ENCODE peak calls at places on chromosome 2, in eight cellular contexts. One of them, this sample, is unnamed. For H3K4me1, the result is how much of the 10 kb centered on the place peaks cover.

GRCh38 chr2:168849610-168850009 is 40.6 kb downstream of the SPC25 start:
- DNase-seq in tibial artery: no peak
- DNase-seq in psoas muscle: peak
- DNase-seq in neuronal stem cell: no peak
- DNase-seq in mammary epithelial cell: no peak
- DNase-seq in cardiac muscle cell: peak
- DNase-seq in CD4-positive, CD25-positive, alpha-beta regulatory T cell: no peak
- DNase-seq in left ventricle myocardium inferior: peak
- DNase-seq in this sample: no peak

GRCh38 chr2:57877811-57878572 is 168.6 kb upstream of the VRK2 start:
- DNase-seq in neuronal stem cell: no peak
- DNase-seq in mammary epithelial cell: no peak
- DNase-seq in tibial artery: no peak
- DNase-seq in psoas muscle: no peak
- DNase-seq in left ventricle myocardium inferior: no peak
- DNase-seq in cardiac muscle cell: no peak
- DNase-seq in CD4-positive, CD25-positive, alpha-beta regulatory T cell: no peak
- DNase-seq in this sample: no peak

GRCh38 chr2:239096676-239097427 is 249.0 kb downstream of the TWIST2 start:
- DNase-seq in CD4-positive, CD25-positive, alpha-beta regulatory T cell: no peak
- DNase-seq in left ventricle myocardium inferior: no peak
- DNase-seq in cardiac muscle cell: no peak
- DNase-seq in mammary epithelial cell: no peak
- DNase-seq in neuronal stem cell: no peak
- DNase-seq in psoas muscle: no peak
- DNase-seq in tibial artery: no peak
- DNase-seq in this sample: no peak

GRCh38 chr2:40386177-40386576 is 65.7 kb downstream of the SLC8A1 start:
- DNase-seq in CD4-positive, CD25-positive, alpha-beta regulatory T cell: no peak
- DNase-seq in neuronal stem cell: no peak
- DNase-seq in cardiac muscle cell: no peak
- DNase-seq in tibial artery: no peak
- DNase-seq in mammary epithelial cell: no peak
- DNase-seq in left ventricle myocardium inferior: no peak
- DNase-seq in psoas muscle: no peak
- DNase-seq in this sample: no peak

GRCh38 chr2:17976871-17977746 is 98.6 kb downstream of the KCNS3 start:
- DNase-seq in CD4-positive, CD25-positive, alpha-beta regulatory T cell: no peak
- DNase-seq in psoas muscle: peak
- DNase-seq in left ventricle myocardium inferior: peak
- DNase-seq in neuronal stem cell: no peak
- DNase-seq in cardiac muscle cell: no peak
- DNase-seq in mammary epithelial cell: peak
- DNase-seq in tibial artery: peak
- DNase-seq in this sample: peak

GRCh38 chr2:9139491-9140443 is 66.8 kb upstream of the ASAP2 start:
- DNase-seq in CD4-positive, CD25-positive, alpha-beta regulatory T cell: no peak
- DNase-seq in mammary epithelial cell: peak
- DNase-seq in left ventricle myocardium inferior: peak
- DNase-seq in cardiac muscle cell: peak
- DNase-seq in neuronal stem cell: peak
- DNase-seq in psoas muscle: peak
- DNase-seq in tibial artery: peak
- DNase-seq in this sample: no peak

GRCh38 chr2:135913726-135914365 is 37.6 kb upstream of the MCM6 start:
- DNase-seq in CD4-positive, CD25-positive, alpha-beta regulatory T cell: peak
- DNase-seq in psoas muscle: no peak
- DNase-seq in tibial artery: no peak
- DNase-seq in left ventricle myocardium inferior: no peak
- DNase-seq in mammary epithelial cell: peak
- DNase-seq in neuronal stem cell: peak
- DNase-seq in cardiac muscle cell: peak
- DNase-seq in this sample: no peak

GRCh38 chr2:72033636-72034035 is 114.0 kb downstream of the CYP26B1 start:
- DNase-seq in left ventricle myocardium inferior: no peak
- DNase-seq in tibial artery: no peak
- DNase-seq in neuronal stem cell: no peak
- DNase-seq in psoas muscle: peak
- DNase-seq in CD4-positive, CD25-positive, alpha-beta regulatory T cell: no peak
- DNase-seq in cardiac muscle cell: no peak
- DNase-seq in mammary epithelial cell: no peak
- DNase-seq in this sample: no peak

GRCh38 chr2:47250576-47251403 is 95.7 kb upstream of the STPG4 start:
- DNase-seq in mammary epithelial cell: peak
- DNase-seq in CD4-positive, CD25-positive, alpha-beta regulatory T cell: no peak
- DNase-seq in tibial artery: no peak
- DNase-seq in psoas muscle: no peak
- DNase-seq in cardiac muscle cell: no peak
- DNase-seq in left ventricle myocardium inferior: no peak
- DNase-seq in neuronal stem cell: no peak
- DNase-seq in this sample: no peak

DNA sequence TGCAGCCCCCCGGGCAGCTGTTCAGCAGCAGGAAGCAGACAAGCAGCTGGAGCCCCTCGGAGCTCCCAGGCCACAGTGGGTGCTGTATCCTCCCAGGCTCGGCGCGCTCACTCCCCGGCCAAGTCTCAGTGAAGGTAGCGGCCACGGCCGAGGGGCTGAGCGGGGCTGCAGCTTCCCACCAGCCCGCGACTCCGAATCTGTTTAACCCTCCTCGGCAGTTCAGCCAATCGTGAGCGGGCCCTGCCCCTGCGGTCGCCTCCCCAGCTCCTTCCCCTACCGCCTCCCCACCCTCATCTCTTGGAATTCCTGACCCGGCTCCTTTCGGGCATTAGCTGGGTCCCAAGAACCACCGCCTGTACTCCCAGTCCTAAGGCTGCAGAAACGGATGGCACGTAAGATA is at the start of gene RESP18:
- DNase-seq in mammary epithelial cell: no peak
- DNase-seq in CD4-positive, CD25-positive, alpha-beta regulatory T cell: no peak
- DNase-seq in left ventricle myocardium inferior: no peak
- DNase-seq in neuronal stem cell: no peak
- DNase-seq in psoas muscle: no peak
- DNase-seq in cardiac muscle cell: no peak
- DNase-seq in tibial artery: peak
- DNase-seq in this sample: no peak
- H3K4me1 ChIP-seq in mammary epithelial cell: under half
- H3K4me1 ChIP-seq in CD4-positive, CD25-positive, alpha-beta regulatory T cell: under half
- H3K4me1 ChIP-seq in left ventricle myocardium inferior: under half
- H3K4me1 ChIP-seq in neuronal stem cell: under half
- H3K4me1 ChIP-seq in psoas muscle: under half
- H3K4me1 ChIP-seq in cardiac muscle cell: under half
- H3K4me1 ChIP-seq in tibial artery: under half
- H3K4me1 ChIP-seq in this sample: under half

DNA sequence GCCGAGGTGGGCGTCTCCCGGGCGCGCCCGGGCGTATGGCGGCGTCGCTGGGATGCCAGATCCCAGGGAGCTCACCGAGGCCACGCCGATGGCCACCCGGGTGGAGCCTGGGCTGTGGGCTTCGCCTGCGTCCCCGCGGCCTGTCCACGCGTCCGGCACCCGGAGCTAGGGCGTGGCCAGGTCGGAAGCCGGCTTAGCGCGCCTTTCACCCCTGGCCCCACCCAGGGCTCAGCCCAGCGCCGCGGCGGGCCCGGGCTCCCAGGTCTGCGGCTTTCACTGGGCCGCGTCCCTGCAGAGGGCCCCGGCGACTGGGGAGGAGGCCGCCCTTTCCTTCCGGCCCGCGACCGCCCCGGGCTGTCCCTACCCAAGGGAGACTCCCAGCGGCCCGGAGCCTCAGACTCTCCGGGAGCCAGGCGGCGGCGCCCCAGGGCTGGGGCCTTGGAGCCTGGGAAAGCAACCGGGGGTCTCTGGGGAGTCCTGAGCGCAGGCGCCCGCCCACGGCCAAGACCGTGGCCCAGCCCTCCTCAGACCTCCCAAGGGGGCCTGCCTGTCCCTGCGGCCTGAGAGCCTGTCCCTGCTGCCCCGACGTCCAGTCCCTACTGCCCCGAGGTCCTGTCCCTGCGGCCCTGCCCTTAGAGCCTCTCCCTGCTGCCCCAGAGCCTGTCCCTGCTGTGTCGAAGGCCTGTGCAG is 36.3 kb upstream of the ITM2C start:
- DNase-seq in left ventricle myocardium inferior: peak
- DNase-seq in mammary epithelial cell: no peak
- DNase-seq in psoas muscle: peak
- DNase-seq in CD4-positive, CD25-positive, alpha-beta regulatory T cell: no peak
- DNase-seq in tibial artery: peak
- DNase-seq in cardiac muscle cell: no peak
- DNase-seq in neuronal stem cell: no peak
- DNase-seq in this sample: no peak
- H3K4me3 ChIP-seq in left ventricle myocardium inferior: peak
- H3K4me3 ChIP-seq in mammary epithelial cell: peak
- H3K4me3 ChIP-seq in psoas muscle: peak
- H3K4me3 ChIP-seq in CD4-positive, CD25-positive, alpha-beta regulatory T cell: no peak
- H3K4me3 ChIP-seq in tibial artery: peak
- H3K4me3 ChIP-seq in cardiac muscle cell: no peak
- H3K4me3 ChIP-seq in neuronal stem cell: no peak
- H3K4me3 ChIP-seq in this sample: peak

GRCh38 chr2:86293612-86294011 is 43.8 kb downstream of the REEP1 start:
- DNase-seq in mammary epithelial cell: no peak
- DNase-seq in tibial artery: no peak
- DNase-seq in CD4-positive, CD25-positive, alpha-beta regulatory T cell: no peak
- DNase-seq in psoas muscle: no peak
- DNase-seq in left ventricle myocardium inferior: no peak
- DNase-seq in cardiac muscle cell: no peak
- DNase-seq in neuronal stem cell: no peak
- DNase-seq in this sample: no peak

GRCh38 chr2:86296947-86297346 is 40.5 kb downstream of the REEP1 start:
- DNase-seq in left ventricle myocardium inferior: no peak
- DNase-seq in psoas muscle: no peak
- DNase-seq in tibial artery: no peak
- DNase-seq in cardiac muscle cell: no peak
- DNase-seq in neuronal stem cell: no peak
- DNase-seq in mammary epithelial cell: no peak
- DNase-seq in CD4-positive, CD25-positive, alpha-beta regulatory T cell: no peak
- DNase-seq in this sample: no peak

GRCh38 chr2:86292571-86293515 is 44.6 kb downstream of the REEP1 start:
- DNase-seq in tibial artery: no peak
- DNase-seq in psoas muscle: no peak
- DNase-seq in mammary epithelial cell: no peak
- DNase-seq in CD4-positive, CD25-positive, alpha-beta regulatory T cell: no peak
- DNase-seq in cardiac muscle cell: no peak
- DNase-seq in left ventricle myocardium inferior: no peak
- DNase-seq in neuronal stem cell: no peak
- DNase-seq in this sample: no peak

GRCh38 chr2:86297382-86298147 is 39.9 kb downstream of the REEP1 start:
- DNase-seq in CD4-positive, CD25-positive, alpha-beta regulatory T cell: no peak
- DNase-seq in neuronal stem cell: no peak
- DNase-seq in cardiac muscle cell: no peak
- DNase-seq in mammary epithelial cell: no peak
- DNase-seq in psoas muscle: no peak
- DNase-seq in tibial artery: no peak
- DNase-seq in left ventricle myocardium inferior: no peak
- DNase-seq in this sample: no peak

DNA sequence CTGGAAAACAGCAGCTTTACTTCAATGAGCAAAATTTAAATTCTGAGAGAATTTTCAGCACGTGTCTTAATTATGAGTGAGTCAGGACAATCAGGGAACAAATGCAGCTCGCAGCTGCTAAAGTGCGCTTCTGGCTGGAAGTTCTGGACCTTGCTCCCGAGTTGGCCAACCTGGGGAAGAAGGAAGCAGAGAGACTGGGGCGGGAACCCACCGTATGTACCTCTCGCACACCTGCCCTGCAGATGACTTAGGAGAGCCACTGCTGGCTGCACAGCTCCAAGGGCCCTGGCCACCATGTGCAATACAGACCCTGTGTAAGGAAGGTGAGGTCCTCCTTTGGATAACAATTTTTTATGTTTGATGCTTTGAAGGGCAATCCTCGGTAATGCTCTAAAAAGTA is 42.4 kb downstream of the REEP1 start:
- DNase-seq in psoas muscle: no peak
- DNase-seq in mammary epithelial cell: no peak
- DNase-seq in cardiac muscle cell: no peak
- DNase-seq in tibial artery: no peak
- DNase-seq in CD4-positive, CD25-positive, alpha-beta regulatory T cell: no peak
- DNase-seq in neuronal stem cell: no peak
- DNase-seq in left ventricle myocardium inferior: no peak
- DNase-seq in this sample: no peak
- H3K4me1 ChIP-seq in psoas muscle: half or more
- H3K4me1 ChIP-seq in mammary epithelial cell: under half
- H3K4me1 ChIP-seq in cardiac muscle cell: under half
- H3K4me1 ChIP-seq in tibial artery: under half
- H3K4me1 ChIP-seq in CD4-positive, CD25-positive, alpha-beta regulatory T cell: under half
- H3K4me1 ChIP-seq in neuronal stem cell: under half
- H3K4me1 ChIP-seq in left ventricle myocardium inferior: half or more
- H3K4me1 ChIP-seq in this sample: under half

DNA sequence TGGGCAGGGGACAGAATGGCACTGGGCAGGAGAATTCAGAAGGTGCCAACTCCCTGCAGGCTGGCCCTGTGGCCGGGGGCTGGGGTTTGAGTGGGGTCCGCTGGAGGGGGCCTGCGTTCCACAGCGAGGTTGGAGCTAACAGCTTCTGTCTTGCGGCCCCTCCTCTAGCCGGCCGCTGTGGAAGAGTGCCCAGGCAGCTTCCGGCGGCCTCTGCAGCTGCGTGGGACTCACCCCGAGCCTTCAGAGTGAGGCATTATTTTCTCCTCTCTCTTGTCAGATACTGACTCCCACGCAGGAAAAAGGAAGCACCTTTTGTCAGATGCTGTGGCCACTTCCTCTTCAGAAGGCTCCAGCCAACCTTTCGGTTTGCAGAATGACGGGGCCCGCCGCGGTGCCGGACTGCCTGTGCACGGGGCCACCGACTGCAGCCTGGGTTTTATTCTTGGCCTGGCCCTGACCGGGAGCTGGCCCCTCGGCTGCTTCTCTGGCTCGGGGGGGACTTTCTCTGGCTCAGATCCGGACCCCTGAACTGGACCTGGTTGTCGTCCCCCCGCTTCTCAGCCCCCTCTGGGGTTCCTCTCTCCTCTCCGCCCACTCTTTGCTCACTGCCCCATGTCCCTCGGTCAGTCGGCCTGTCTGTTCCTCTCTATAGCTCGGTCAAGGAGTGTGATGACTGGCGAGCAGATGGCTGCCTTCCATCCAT is 40.1 kb downstream of the ARHGAP25 start:
- DNase-seq in psoas muscle: peak
- DNase-seq in left ventricle myocardium inferior: peak
- DNase-seq in mammary epithelial cell: no peak
- DNase-seq in cardiac muscle cell: no peak
- DNase-seq in tibial artery: peak
- DNase-seq in neuronal stem cell: no peak
- DNase-seq in CD4-positive, CD25-positive, alpha-beta regulatory T cell: peak
- DNase-seq in this sample: no peak
- H3K4me3 ChIP-seq in psoas muscle: peak
- H3K4me3 ChIP-seq in left ventricle myocardium inferior: peak
- H3K4me3 ChIP-seq in mammary epithelial cell: no peak
- H3K4me3 ChIP-seq in cardiac muscle cell: no peak
- H3K4me3 ChIP-seq in tibial artery: peak
- H3K4me3 ChIP-seq in neuronal stem cell: no peak
- H3K4me3 ChIP-seq in CD4-positive, CD25-positive, alpha-beta regulatory T cell: peak
- H3K4me3 ChIP-seq in this sample: peak

DNA sequence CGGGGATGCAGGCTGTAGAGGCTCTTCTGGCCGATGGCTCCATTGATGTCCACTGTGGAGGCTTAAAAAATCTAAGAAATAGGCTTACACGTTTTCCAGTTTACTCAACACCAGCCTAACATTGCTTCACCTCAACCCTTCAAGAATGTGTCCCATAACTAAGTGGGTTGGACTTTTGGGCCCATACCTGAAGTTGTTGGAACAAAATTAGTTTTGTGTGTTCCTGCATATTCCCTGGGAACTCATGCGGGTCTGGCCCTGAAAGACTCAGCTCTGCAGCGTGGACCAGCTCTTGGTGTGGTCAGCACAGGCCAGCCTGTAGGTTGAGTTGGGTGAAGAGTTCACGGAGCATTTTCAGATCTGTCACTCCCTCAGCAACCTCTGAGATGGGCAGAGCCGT is 38.5 kb downstream of the SH3BP4 start:
- DNase-seq in mammary epithelial cell: no peak
- DNase-seq in cardiac muscle cell: no peak
- DNase-seq in neuronal stem cell: no peak
- DNase-seq in tibial artery: no peak
- DNase-seq in psoas muscle: peak
- DNase-seq in CD4-positive, CD25-positive, alpha-beta regulatory T cell: no peak
- DNase-seq in left ventricle myocardium inferior: no peak
- DNase-seq in this sample: no peak
- H3K4me1 ChIP-seq in mammary epithelial cell: under half
- H3K4me1 ChIP-seq in cardiac muscle cell: under half
- H3K4me1 ChIP-seq in neuronal stem cell: under half
- H3K4me1 ChIP-seq in tibial artery: under half
- H3K4me1 ChIP-seq in psoas muscle: under half
- H3K4me1 ChIP-seq in CD4-positive, CD25-positive, alpha-beta regulatory T cell: under half
- H3K4me1 ChIP-seq in left ventricle myocardium inferior: under half
- H3K4me1 ChIP-seq in this sample: under half

This sample was measured in thoracic aorta.